ENCODE peak calls at places on chromosomes 7 and 10, in seven cellular contexts. R, D, P, C, X, A and E are unnamed samples.

GRCh38 chr10:19788075-19788686 is 28.1 kb upstream of the PLXDC2 start:
- DNase-seq in R (peak; percentile 64), C (no peak), D (no peak), X (no peak), A (peak; percentile 54), P (peak; percentile 37), E (no peak)

GRCh38 chr7:41010967-41011366 is 691.9 kb downstream of the INHBA start:
- DNase-seq in X (no peak), C (no peak), D (no peak), R (no peak), P (no peak), A (no peak), E (no peak)

GRCh38 chr7:17663056-17663675 is 277.1 kb downstream of the SNX13 start:
- DNase-seq in R (peak; percentile 78), X (no peak), P (no peak), D (no peak), A (no peak), C (no peak), E (no peak)

GRCh38 chr7:55556492-55556891 is 15.8 kb downstream of the VOPP1 start:
- DNase-seq in A (no peak), C (no peak), D (no peak), P (no peak), X (no peak), R (no peak), E (no peak)

GRCh38 chr7:130845581-130846085 is 111.6 kb upstream of the KLF14 start:
- DNase-seq in R (peak; percentile 96), D (no peak), A (no peak), P (no peak), C (no peak), X (no peak), E (no peak)

GRCh38 chr10:36555036-36555435 is 570.4 kb upstream of the ANKRD30A start:
- DNase-seq in P (no peak), A (peak; percentile 92), D (no peak), R (no peak), X (no peak), C (no peak), E (no peak)

GRCh38 chr10:71921319-71922027 is 42.7 kb upstream of the CHST3 start:
- DNase-seq in C (peak; percentile 59), X (no peak), D (peak; percentile 71), A (peak; percentile 29), R (no peak), P (no peak), E (no peak)

GRCh38 chr7:137402535-137403258 is 59.2 kb upstream of the PTN start:
- DNase-seq in X (no peak), R (no peak), P (no peak), C (no peak), D (no peak), A (no peak), E (no peak)

GRCh38 chr7:46129831-46130230 is 208.8 kb upstream of the IGFBP3 start:
- DNase-seq in P (no peak), A (peak; percentile 57), R (no peak), X (no peak), C (no peak), D (no peak), E (no peak)

GRCh38 chr10:101901340-101901739 is 57.7 kb upstream of the KCNIP2 start:
- DNase-seq in P (no peak), C (no peak), D (no peak), X (no peak), A (no peak), R (no peak), E (no peak)

GRCh38 chr7:55593172-55593514 is 20.8 kb upstream of the VOPP1 start:
- DNase-seq in D (no peak), R (no peak), P (no peak), X (no peak), C (no peak), A (no peak), E (no peak)

GRCh38 chr7:14886533-14886932 is 16.0 kb downstream of the DGKB start:
- DNase-seq in P (no peak), X (no peak), C (no peak), A (no peak), D (no peak), R (no peak), E (no peak)

GRCh38 chr10:78899996-78900714 is 168.6 kb upstream of the ZMIZ1 start:
- DNase-seq in P (peak; percentile 7), X (no peak), A (no peak), C (no peak), R (no peak), D (peak; percentile 79), E (no peak)